ENCODE peak calls at places on chromosomes 1 and 21, in ten cellular contexts. K is choroid plexus epithelial cell, Q is endodermal cell, I is brain microvascular endothelial cell, J is AG04449, R is AG10803, U is cardiac fibroblast, M is heart left ventricle, F is adrenal gland, G is spleen. Z is an unnamed sample.

GRCh38 chr1:53368314-53369033 is 40.6 kb upstream of the LRP8 start:
- DNase-seq in M (peak), G (peak), Q (peak), I (no peak), U (no peak), F (peak), R (no peak), K (no peak), J (no peak), Z (no peak)

GRCh38 chr1:246497331-246497915 is 9.7 kb downstream of the SMYD3 start:
- DNase-seq in K (peak), F (no peak), U (peak), G (no peak), J (no peak), M (no peak), I (peak), Q (no peak), R (peak), Z (peak)

GRCh38 chr1:47210666-47211065 is 20.8 kb upstream of the PDZK1IP1 start:
- DNase-seq in F (no peak), M (no peak), G (peak), Q (peak), I (no peak), U (no peak), K (no peak), R (no peak), J (no peak), Z (no peak)

GRCh38 chr1:186210258-186210657 is 164.8 kb downstream of the TPR start:
- DNase-seq in M (peak), J (no peak), I (no peak), K (no peak), R (no peak), Q (no peak), G (no peak), U (no peak), F (no peak), Z (no peak)

GRCh38 chr1:239260779-239261286 is 125.5 kb upstream of the CHRM3 start:
- DNase-seq in I (no peak), Q (no peak), G (no peak), F (no peak), U (no peak), J (no peak), M (no peak), K (no peak), R (no peak), Z (no peak)

GRCh38 chr21:34986561-34987533 is 62.3 kb downstream of the RUNX1 start:
- DNase-seq in M (no peak), K (peak), F (no peak), U (peak), Q (peak), G (no peak), I (peak), J (peak), R (peak), Z (peak)

GRCh38 chr1:243715285-243715684 is 134.8 kb downstream of the AKT3 start:
- DNase-seq in Q (no peak), U (peak), K (peak), G (no peak), I (no peak), J (no peak), M (no peak), R (peak), F (no peak), Z (peak)

GRCh38 chr1:64563958-64564565 is 94.1 kb downstream of the CACHD1 start:
- DNase-seq in I (no peak), U (no peak), R (no peak), M (no peak), G (no peak), F (no peak), K (no peak), J (no peak), Q (no peak), Z (no peak)

GRCh38 chr1:99566290-99567021 is 79.5 kb upstream of the PALMD start:
- DNase-seq in M (no peak), R (no peak), G (no peak), J (no peak), K (no peak), F (no peak), U (no peak), Q (no peak), I (no peak), Z (no peak)

GRCh38 chr1:180278791-180279432 is 48.8 kb downstream of the LHX4 start:
- DNase-seq in J (no peak), Q (no peak), K (no peak), G (no peak), M (no peak), U (no peak), R (no peak), I (no peak), F (no peak), Z (no peak)

GRCh38 chr1:23558140-23558871 is 995 bp downstream of the ID3 start:
- DNase-seq in F (peak), M (peak), I (no peak), R (peak), G (peak), J (no peak), K (peak), U (peak), Q (peak), Z (peak)

GRCh38 chr1:204072951-204073836 is at the start of gene SOX13:
- DNase-seq in G (peak), R (peak), J (peak), M (peak), I (peak), Q (peak), U (peak), F (peak), K (peak), Z (peak)

GRCh38 chr1:182317489-182318180 is 74.0 kb downstream of the GLUL start:
- DNase-seq in G (no peak), Q (no peak), R (no peak), M (no peak), J (no peak), K (no peak), U (no peak), F (no peak), I (no peak), Z (no peak)

GRCh38 chr1:156103521-156103947 is 11.0 kb upstream of the LMNA start:
- DNase-seq in Q (peak), M (peak), J (no peak), I (no peak), U (peak), G (no peak), F (no peak), R (peak), K (no peak), Z (no peak)

GRCh38 chr1:11690669-11691301 is 725 bp upstream of the DRAXIN start:
- DNase-seq in Q (peak), R (no peak), U (no peak), F (no peak), M (no peak), I (no peak), J (no peak), G (no peak), K (no peak), Z (no peak)

GRCh38 chr21:37463083-37463780 is 96.7 kb downstream of the DYRK1A start:
- DNase-seq in G (no peak), J (no peak), U (peak), M (no peak), Q (peak), I (peak), R (peak), F (no peak), K (peak), Z (peak)

GRCh38 chr1:218991089-218991488 is 182.6 kb upstream of the LYPLAL1 start:
- DNase-seq in R (no peak), K (no peak), F (no peak), G (no peak), Q (no peak), J (no peak), U (no peak), I (no peak), M (no peak), Z (no peak)

GRCh38 chr1:15371610-15372539 is 37.8 kb upstream of the EFHD2 start:
- DNase-seq in F (peak), K (peak), J (no peak), M (peak), U (no peak), I (no peak), G (no peak), R (no peak), Q (peak), Z (no peak)

GRCh38 chr1:29709711-29710169 is 473.4 kb downstream of the PTPRU start:
- DNase-seq in Q (no peak), J (no peak), G (no peak), I (peak), R (peak), K (peak), F (no peak), M (no peak), U (peak), Z (peak)

GRCh38 chr21:31552826-31553225 is 106.7 kb upstream of the SOD1 start:
- DNase-seq in Q (no peak), J (no peak), R (no peak), F (no peak), G (no peak), U (no peak), I (no peak), M (no peak), K (no peak), Z (no peak)

GRCh38 chr1:18575620-18576019 is 55.0 kb upstream of the PAX7 start:
- DNase-seq in J (no peak), I (peak), K (peak), U (peak), F (peak), G (no peak), Q (peak), M (no peak), R (peak), Z (peak)

GRCh38 chr1:93818570-93818959 is 60.4 kb downstream of the DNTTIP2 start:
- DNase-seq in R (no peak), U (no peak), M (no peak), F (no peak), I (no peak), Q (no peak), K (no peak), J (no peak), G (no peak), Z (no peak)

GRCh38 chr1:93814795-93815737 is 63.9 kb downstream of the DNTTIP2 start:
- DNase-seq in G (no peak), J (no peak), U (no peak), M (no peak), Q (peak), R (no peak), K (peak), F (no peak), I (peak), Z (no peak)

GRCh38 chr1:93815738-93816110 is 63.3 kb downstream of the DNTTIP2 start:
- DNase-seq in F (no peak), R (no peak), Q (no peak), M (no peak), G (no peak), U (no peak), I (peak), K (no peak), J (no peak), Z (no peak)

GRCh38 chr1:93817819-93818569 is 61.0 kb downstream of the DNTTIP2 start:
- DNase-seq in M (no peak), G (no peak), F (no peak), J (no peak), Q (no peak), I (no peak), U (no peak), K (no peak), R (no peak), Z (no peak)

GRCh38 chr1:93816970-93817738 is 61.9 kb downstream of the DNTTIP2 start:
- DNase-seq in F (no peak), K (peak), U (peak), G (no peak), Q (no peak), I (peak), J (no peak), M (peak), R (peak), Z (peak)
- H3K4me3 ChIP-seq in F (no peak), K (no peak), U (no peak), G (no peak), Q (no peak), I (no peak), J (no peak), M (no peak), R (no peak), Z (no peak)

DNA sequence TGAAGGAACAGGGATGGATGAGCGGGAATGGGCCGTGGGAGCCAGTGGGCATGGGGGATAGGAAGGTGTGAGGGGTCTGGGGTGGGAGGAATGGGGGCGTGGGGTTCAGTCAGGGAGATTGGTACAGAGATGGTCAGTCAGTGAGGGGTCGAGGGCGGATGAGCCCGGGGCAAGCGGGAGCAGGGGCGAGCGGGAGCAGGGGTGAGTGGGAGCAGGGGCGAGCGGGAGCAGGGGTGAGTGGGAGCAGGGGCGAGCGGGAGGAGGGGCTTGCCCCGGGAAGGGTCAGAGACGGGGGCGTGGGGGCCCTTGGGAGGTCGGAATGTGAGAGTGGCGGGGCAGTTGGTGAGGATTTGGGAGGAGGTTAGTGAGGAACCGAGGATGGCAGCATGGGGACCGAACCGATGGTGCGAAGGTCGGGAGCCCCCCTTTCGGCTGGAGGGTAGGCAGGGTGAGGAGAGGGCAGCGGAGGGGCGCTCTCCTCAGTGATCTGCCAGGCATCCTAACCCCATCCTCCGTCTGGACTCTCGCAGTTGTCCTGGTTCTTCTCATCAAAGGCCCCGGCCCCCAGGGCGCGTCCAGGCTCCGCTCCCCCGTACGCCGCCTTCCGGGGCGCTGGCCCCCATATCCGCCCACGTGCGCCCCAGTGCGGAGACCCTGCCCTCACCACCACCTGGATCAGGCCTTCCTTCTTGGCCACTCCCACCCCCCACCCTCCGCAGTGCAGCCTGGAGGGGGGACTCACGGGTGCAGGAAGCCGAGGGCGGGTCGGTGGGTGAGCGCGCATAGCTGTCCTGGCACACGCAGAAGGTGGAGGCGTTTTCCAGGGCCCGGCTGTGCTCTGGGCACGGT is 11.2 kb downstream of the EPHA10 start:
- DNase-seq in R (no peak), G (no peak), I (no peak), Q (no peak), F (no peak), M (no peak), K (no peak), U (no peak), J (no peak), Z (no peak)
- H3K4me3 ChIP-seq in R (no peak), G (no peak), I (no peak), Q (no peak), F (no peak), M (no peak), K (no peak), U (no peak), J (no peak), Z (no peak)

DNA sequence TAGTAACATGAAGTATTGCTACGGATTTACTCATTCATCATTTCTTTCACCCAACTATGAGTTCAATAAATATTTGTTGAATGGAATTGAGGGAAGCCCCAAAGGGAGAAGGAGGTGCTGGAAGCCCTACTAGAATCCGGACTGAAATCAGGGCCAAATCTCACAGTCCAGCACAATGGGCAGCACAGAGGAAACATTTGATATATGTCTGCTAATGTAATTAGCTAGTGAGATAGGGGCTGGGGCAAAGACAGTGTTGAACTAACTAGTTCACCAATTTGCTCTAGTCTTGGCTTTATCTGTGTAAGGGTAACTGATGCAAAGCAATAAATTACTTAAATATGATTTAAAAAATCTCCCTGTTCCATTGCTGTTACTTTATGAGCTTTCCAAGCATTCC is 26.1 kb upstream of the SLC30A1 start:
- DNase-seq in K (no peak), R (no peak), F (no peak), M (no peak), G (no peak), Q (no peak), J (no peak), I (no peak), U (no peak), Z (no peak)
- H3K4me3 ChIP-seq in K (no peak), R (no peak), F (no peak), M (no peak), G (no peak), Q (no peak), J (no peak), I (no peak), U (no peak), Z (no peak)

GRCh38 chr1:197788741-197789476 is 13.6 kb upstream of the DENND1B start:
- DNase-seq in K (no peak), U (no peak), I (no peak), R (no peak), Q (no peak), F (no peak), G (no peak), M (no peak), J (no peak), Z (no peak)
- H3K4me3 ChIP-seq in K (no peak), U (no peak), I (no peak), R (no peak), Q (no peak), F (no peak), G (no peak), M (no peak), J (no peak), Z (no peak)

GRCh38 chr1:39160703-39161102 is 43.8 kb upstream of the MACF1 start:
- DNase-seq in R (peak), J (no peak), G (no peak), K (peak), I (no peak), U (peak), Q (no peak), M (no peak), F (no peak), Z (no peak)
- H3K4me3 ChIP-seq in R (no peak), J (no peak), G (no peak), K (no peak), I (no peak), U (no peak), Q (peak), M (no peak), F (no peak), Z (no peak)

DNA sequence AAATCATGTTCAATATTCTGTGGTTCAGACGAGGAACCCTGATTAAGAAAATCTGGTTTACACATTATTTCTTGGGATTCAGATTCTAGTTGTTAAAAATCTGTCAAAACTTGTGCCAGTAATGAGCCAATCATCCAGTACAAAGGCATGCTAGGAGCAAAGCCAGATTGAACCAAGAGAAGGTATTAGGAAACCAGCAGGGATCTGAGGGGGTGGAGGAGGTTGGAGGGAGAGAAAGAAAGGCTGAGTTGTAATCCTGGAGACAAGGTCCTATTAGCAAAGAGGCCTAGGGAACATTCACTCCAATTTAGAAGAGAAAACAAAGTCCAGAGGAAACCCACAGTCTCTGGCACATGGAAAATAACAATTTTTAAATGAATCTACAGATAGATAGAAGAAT is 352.9 kb downstream of the LTN1 start:
- DNase-seq in I (no peak), F (no peak), J (no peak), M (no peak), U (peak), Q (no peak), K (peak), R (peak), G (no peak), Z (peak)
- H3K4me3 ChIP-seq in I (no peak), F (no peak), J (no peak), M (no peak), U (no peak), Q (no peak), K (no peak), R (no peak), G (no peak), Z (no peak)

DNA sequence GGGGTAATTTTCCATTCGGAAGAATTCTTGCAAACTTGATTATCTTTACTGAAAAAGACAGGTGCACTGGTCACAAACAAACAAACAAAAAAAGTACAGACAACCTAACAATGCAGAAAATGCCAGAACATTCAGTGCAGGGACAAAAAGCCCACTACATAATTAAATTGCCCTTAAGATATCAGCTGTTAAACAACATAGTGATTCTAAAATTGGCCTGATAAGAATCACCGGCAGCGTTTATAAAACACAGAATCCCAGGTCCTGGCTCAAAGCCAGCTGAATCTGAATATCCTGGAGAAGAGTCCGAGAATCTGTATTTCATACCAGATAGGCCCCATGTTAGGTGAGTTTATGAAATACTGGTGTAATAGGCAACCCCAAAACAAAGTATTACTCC is 6.1 kb downstream of the PLPP3 start:
- DNase-seq in G (no peak), U (no peak), Q (no peak), J (no peak), R (no peak), K (no peak), I (no peak), M (peak), F (no peak), Z (no peak)
- H3K4me3 ChIP-seq in G (no peak), U (no peak), Q (no peak), J (no peak), R (peak), K (no peak), I (no peak), M (no peak), F (no peak), Z (no peak)

Z was measured in fibroblast of pulmonary artery.